ENCODE peak calls at places on chromosomes 13 and 19, in five cellular contexts. Q, N, F, W and I are unnamed samples.

GRCh38 chr19:7831452-7831851 is 1.4 kb downstream of the EVI5L start:
- DNase-seq in Q (peak; percentile 62), W (no peak), F (no peak), N (no peak), I (no peak)

GRCh38 chr19:3034845-3035541 is 5.9 kb upstream of the TLE2 start:
- DNase-seq in Q (no peak), W (no peak), F (peak; percentile 59), N (no peak), I (no peak)

GRCh38 chr19:17325881-17326594 is 8.6 kb downstream of the ANO8 start:
- DNase-seq in F (no peak), N (no peak), Q (no peak), W (no peak), I (peak; percentile 58)

GRCh38 chr19:7737215-7737614 is 5.3 kb upstream of the CLEC4G start:
- DNase-seq in Q (no peak), W (no peak), N (no peak), F (no peak), I (no peak)

GRCh38 chr13:34349091-34349722 is 531.3 kb downstream of the RFC3 start:
- DNase-seq in F (peak; percentile 59), N (peak; percentile 51), W (peak; percentile 38), Q (peak; percentile 79), I (peak; percentile 52)

GRCh38 chr13:97335488-97336134 is 98.4 kb upstream of the RAP2A start:
- DNase-seq in N (no peak), F (no peak), W (no peak), Q (no peak), I (no peak)

GRCh38 chr13:94947965-94948371 is 235.6 kb upstream of the SOX21 start:
- DNase-seq in W (no peak), Q (no peak), N (no peak), F (no peak), I (no peak)

GRCh38 chr19:3655402-3656072 is 28.9 kb upstream of the CACTIN start:
- DNase-seq in Q (no peak), F (peak; percentile 62), N (no peak), W (no peak), I (peak; percentile 89)

GRCh38 chr13:90746230-90746629 is 601.3 kb upstream of the MIR17HG start:
- DNase-seq in N (no peak), F (no peak), W (no peak), Q (no peak), I (no peak)

GRCh38 chr19:5718032-5718578 is 1.8 kb downstream of the LONP1 start:
- DNase-seq in F (no peak), N (no peak), W (no peak), Q (no peak), I (no peak)

GRCh38 chr19:39765091-39766076 is 13.3 kb upstream of the LEUTX start:
- DNase-seq in Q (peak; percentile 82), N (no peak), W (no peak), F (peak; percentile 17), I (peak; percentile 20)

GRCh38 chr13:40143559-40143958 is 488.1 kb downstream of the COG6 start:
- DNase-seq in W (no peak), Q (no peak), F (no peak), N (no peak), I (no peak)

GRCh38 chr13:40145139-40145538 is 489.7 kb downstream of the COG6 start:
- DNase-seq in F (no peak), Q (no peak), N (no peak), W (no peak), I (no peak)

GRCh38 chr13:40146586-40147240 is 491.3 kb downstream of the COG6 start:
- DNase-seq in W (no peak), N (no peak), Q (no peak), F (no peak), I (peak; percentile 65)

GRCh38 chr13:40148103-40148502 is 492.6 kb downstream of the COG6 start:
- DNase-seq in Q (no peak), N (no peak), F (no peak), W (no peak), I (no peak)

DNA sequence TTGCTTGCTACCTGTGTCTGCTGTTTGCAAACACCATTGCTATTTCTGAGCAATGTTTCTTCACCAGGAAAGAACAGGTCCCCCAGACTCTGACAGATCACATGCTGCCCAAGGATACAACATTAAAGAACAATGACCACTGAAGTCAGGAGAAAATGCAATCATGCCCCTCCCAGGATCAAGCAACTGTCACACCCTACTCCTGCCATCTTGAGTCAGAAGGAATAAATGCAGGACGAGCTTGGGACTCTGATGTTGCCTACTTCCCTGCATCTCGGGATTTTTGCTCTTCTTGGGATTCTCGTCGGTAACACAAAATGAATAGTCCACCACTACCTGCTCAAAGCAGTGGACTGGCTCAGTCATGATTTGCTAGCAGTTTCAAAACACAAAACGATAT is 490.6 kb downstream of the COG6 start:
- DNase-seq in W (no peak), F (no peak), Q (peak; percentile 29), N (no peak), I (peak; percentile 39)
- TF ChIP-seq CTCF in W (no peak), F (no peak), Q (no peak), N (no peak), I (peak; percentile 51)

GRCh38 chr19:10510301-10510802 is 6.9 kb downstream of the S1PR5 start:
- DNase-seq in W (no peak), Q (no peak), N (no peak), F (no peak), I (peak; percentile 50)
- H3K27ac ChIP-seq in W (no peak overlapping the region), Q (no peak overlapping the region), N (no peak overlapping the region), F (no peak overlapping the region), I (no peak overlapping the region)

GRCh38 chr13:35744144-35744543 is 267.7 kb upstream of the MAB21L1 start:
- DNase-seq in W (no peak), F (no peak), Q (no peak), N (no peak), I (no peak)

GRCh38 chr13:35736876-35737275 is 260.4 kb upstream of the MAB21L1 start:
- DNase-seq in N (no peak), F (no peak), W (no peak), Q (no peak), I (no peak)

GRCh38 chr13:35743165-35743564 is 266.7 kb upstream of the MAB21L1 start:
- DNase-seq in W (no peak), Q (no peak), N (no peak), F (no peak), I (no peak)

GRCh38 chr13:35744566-35745203 is 268.2 kb upstream of the MAB21L1 start:
- DNase-seq in Q (no peak), W (no peak), F (no peak), N (no peak), I (no peak)

GRCh38 chr13:35741657-35742056 is 265.2 kb upstream of the MAB21L1 start:
- DNase-seq in F (no peak), W (no peak), Q (no peak), N (no peak), I (no peak)
- TF ChIP-seq CTCF in F (no peak), W (no peak), Q (no peak), N (no peak), I (no peak)

GRCh38 chr19:13169769-13170168 is 19.6 kb downstream of the IER2 start:
- DNase-seq in N (peak; percentile 48), F (no peak), Q (peak; percentile 89), W (no peak), I (no peak)

GRCh38 chr19:13171146-13171545 is 20.9 kb downstream of the IER2 start:
- DNase-seq in Q (no peak), F (no peak), N (no peak), W (no peak), I (no peak)

GRCh38 chr19:13176345-13176744 is 26.1 kb downstream of the IER2 start:
- DNase-seq in W (no peak), Q (no peak), N (no peak), F (no peak), I (no peak)

GRCh38 chr19:13173129-13173737 is 23.0 kb downstream of the IER2 start:
- DNase-seq in N (no peak), F (no peak), W (no peak), Q (no peak), I (no peak)

GRCh38 chr19:13172335-13173128 is 22.3 kb downstream of the IER2 start:
- DNase-seq in W (peak; percentile 35), Q (peak; percentile 91), F (peak; percentile 67), N (peak; percentile 73), I (peak; percentile 64)
- H3K27ac ChIP-seq in W (peak overlapping the region; percentile 41), Q (peak overlapping the region; percentile 100), F (peak overlapping the region; percentile 52), N (peak overlapping the region; percentile 65), I (peak overlapping the region; percentile 2)